ENCODE peak calls at places on chromosomes 7 and 10, in four cellular contexts. One of them, this sample, is unnamed.

GRCh38 chr10:86992929-86993328 is 24.6 kb downstream of the ADIRF start:
- DNase-seq in stimulated activated CD4-positive, alpha-beta T cell treated with anti-CD3 and anti-CD28 coated beads, Interleukin-4, amount 100 ng/mL, for 24 hours: no peak
- DNase-seq in substantia nigra: no peak
- DNase-seq in sciatic nerve: no peak
- DNase-seq in this sample: no peak

GRCh38 chr10:91251430-91252056 is 31.1 kb downstream of the PCGF5 start:
- DNase-seq in sciatic nerve: peak
- DNase-seq in substantia nigra: peak
- DNase-seq in stimulated activated CD4-positive, alpha-beta T cell treated with anti-CD3 and anti-CD28 coated beads, Interleukin-4, amount 100 ng/mL, for 24 hours: peak
- DNase-seq in this sample: peak

GRCh38 chr7:36597099-36597773 is 127.1 kb downstream of the AOAH start:
- DNase-seq in sciatic nerve: no peak
- DNase-seq in substantia nigra: no peak
- DNase-seq in stimulated activated CD4-positive, alpha-beta T cell treated with anti-CD3 and anti-CD28 coated beads, Interleukin-4, amount 100 ng/mL, for 24 hours: no peak
- DNase-seq in this sample: no peak

GRCh38 chr10:110058215-110058614 is 50.4 kb downstream of the ADD3 start:
- DNase-seq in substantia nigra: no peak
- DNase-seq in sciatic nerve: no peak
- DNase-seq in stimulated activated CD4-positive, alpha-beta T cell treated with anti-CD3 and anti-CD28 coated beads, Interleukin-4, amount 100 ng/mL, for 24 hours: no peak
- DNase-seq in this sample: no peak

GRCh38 chr7:665251-665650 is 61.2 kb upstream of the DNAAF5 start:
- DNase-seq in sciatic nerve: peak
- DNase-seq in stimulated activated CD4-positive, alpha-beta T cell treated with anti-CD3 and anti-CD28 coated beads, Interleukin-4, amount 100 ng/mL, for 24 hours: no peak
- DNase-seq in substantia nigra: no peak
- DNase-seq in this sample: no peak

GRCh38 chr10:44398747-44399477 is 14.0 kb upstream of the CXCL12 start:
- DNase-seq in stimulated activated CD4-positive, alpha-beta T cell treated with anti-CD3 and anti-CD28 coated beads, Interleukin-4, amount 100 ng/mL, for 24 hours: no peak
- DNase-seq in sciatic nerve: peak
- DNase-seq in substantia nigra: no peak
- DNase-seq in this sample: no peak

GRCh38 chr10:36366843-36367242 is 724.7 kb upstream of the FZD8 start:
- DNase-seq in stimulated activated CD4-positive, alpha-beta T cell treated with anti-CD3 and anti-CD28 coated beads, Interleukin-4, amount 100 ng/mL, for 24 hours: no peak
- DNase-seq in sciatic nerve: no peak
- DNase-seq in substantia nigra: no peak
- DNase-seq in this sample: no peak

GRCh38 chr10:110300486-110300986 is 4.2 kb downstream of the SMNDC1 start:
- DNase-seq in substantia nigra: no peak
- DNase-seq in stimulated activated CD4-positive, alpha-beta T cell treated with anti-CD3 and anti-CD28 coated beads, Interleukin-4, amount 100 ng/mL, for 24 hours: no peak
- DNase-seq in sciatic nerve: no peak
- DNase-seq in this sample: no peak

GRCh38 chr7:45149606-45150005 is 8.0 kb upstream of the RAMP3 start:
- DNase-seq in substantia nigra: no peak
- DNase-seq in sciatic nerve: no peak
- DNase-seq in stimulated activated CD4-positive, alpha-beta T cell treated with anti-CD3 and anti-CD28 coated beads, Interleukin-4, amount 100 ng/mL, for 24 hours: no peak
- DNase-seq in this sample: no peak

GRCh38 chr7:28986723-28987122 is 28.6 kb upstream of the TRIL start:
- DNase-seq in substantia nigra: no peak
- DNase-seq in stimulated activated CD4-positive, alpha-beta T cell treated with anti-CD3 and anti-CD28 coated beads, Interleukin-4, amount 100 ng/mL, for 24 hours: no peak
- DNase-seq in sciatic nerve: no peak
- DNase-seq in this sample: peak

GRCh38 chr10:28315140-28315539 is 12.3 kb upstream of the MPP7 start:
- DNase-seq in stimulated activated CD4-positive, alpha-beta T cell treated with anti-CD3 and anti-CD28 coated beads, Interleukin-4, amount 100 ng/mL, for 24 hours: no peak
- DNase-seq in substantia nigra: no peak
- DNase-seq in sciatic nerve: no peak
- DNase-seq in this sample: no peak

GRCh38 chr10:16520900-16521299 is 779 bp downstream of the C1QL3 start:
- DNase-seq in sciatic nerve: no peak
- DNase-seq in stimulated activated CD4-positive, alpha-beta T cell treated with anti-CD3 and anti-CD28 coated beads, Interleukin-4, amount 100 ng/mL, for 24 hours: peak
- DNase-seq in substantia nigra: no peak
- DNase-seq in this sample: no peak

GRCh38 chr7:36289833-36290661 is 99.6 kb upstream of the ANLN start:
- DNase-seq in sciatic nerve: no peak
- DNase-seq in stimulated activated CD4-positive, alpha-beta T cell treated with anti-CD3 and anti-CD28 coated beads, Interleukin-4, amount 100 ng/mL, for 24 hours: no peak
- DNase-seq in substantia nigra: no peak
- DNase-seq in this sample: no peak

GRCh38 chr10:112027881-112028280 is 155.7 kb downstream of the GPAM start:
- DNase-seq in sciatic nerve: no peak
- DNase-seq in substantia nigra: no peak
- DNase-seq in stimulated activated CD4-positive, alpha-beta T cell treated with anti-CD3 and anti-CD28 coated beads, Interleukin-4, amount 100 ng/mL, for 24 hours: no peak
- DNase-seq in this sample: no peak

GRCh38 chr10:90935581-90936292 is 14.8 kb upstream of the ANKRD1 start:
- DNase-seq in sciatic nerve: no peak
- DNase-seq in substantia nigra: no peak
- DNase-seq in stimulated activated CD4-positive, alpha-beta T cell treated with anti-CD3 and anti-CD28 coated beads, Interleukin-4, amount 100 ng/mL, for 24 hours: no peak
- DNase-seq in this sample: no peak

GRCh38 chr7:155340721-155341120 is 43.0 kb downstream of the INSIG1 start:
- DNase-seq in substantia nigra: no peak
- DNase-seq in stimulated activated CD4-positive, alpha-beta T cell treated with anti-CD3 and anti-CD28 coated beads, Interleukin-4, amount 100 ng/mL, for 24 hours: no peak
- DNase-seq in sciatic nerve: no peak
- DNase-seq in this sample: no peak

GRCh38 chr7:30899630-30900029 is 12.0 kb upstream of the AQP1 start:
- DNase-seq in stimulated activated CD4-positive, alpha-beta T cell treated with anti-CD3 and anti-CD28 coated beads, Interleukin-4, amount 100 ng/mL, for 24 hours: no peak
- DNase-seq in substantia nigra: no peak
- DNase-seq in sciatic nerve: no peak
- DNase-seq in this sample: no peak

GRCh38 chr10:89086801-89087513 is 96.4 kb downstream of the FAS start:
- DNase-seq in substantia nigra: peak
- DNase-seq in stimulated activated CD4-positive, alpha-beta T cell treated with anti-CD3 and anti-CD28 coated beads, Interleukin-4, amount 100 ng/mL, for 24 hours: peak
- DNase-seq in sciatic nerve: peak
- DNase-seq in this sample: peak

GRCh38 chr7:117808910-117809705 is 64.1 kb downstream of the CTTNBP2 start:
- DNase-seq in substantia nigra: no peak
- DNase-seq in stimulated activated CD4-positive, alpha-beta T cell treated with anti-CD3 and anti-CD28 coated beads, Interleukin-4, amount 100 ng/mL, for 24 hours: no peak
- DNase-seq in sciatic nerve: no peak
- DNase-seq in this sample: no peak

GRCh38 chr7:151406051-151406875 is 3.6 kb downstream of the WDR86 start:
- DNase-seq in substantia nigra: no peak
- DNase-seq in sciatic nerve: no peak
- DNase-seq in stimulated activated CD4-positive, alpha-beta T cell treated with anti-CD3 and anti-CD28 coated beads, Interleukin-4, amount 100 ng/mL, for 24 hours: no peak
- DNase-seq in this sample: no peak

GRCh38 chr7:152897401-152897800 is 137.8 kb downstream of the ACTR3B start:
- DNase-seq in substantia nigra: no peak
- DNase-seq in stimulated activated CD4-positive, alpha-beta T cell treated with anti-CD3 and anti-CD28 coated beads, Interleukin-4, amount 100 ng/mL, for 24 hours: no peak
- DNase-seq in sciatic nerve: peak
- DNase-seq in this sample: no peak

GRCh38 chr10:13636776-13637175 is 50.0 kb downstream of the PRPF18 start:
- DNase-seq in sciatic nerve: no peak
- DNase-seq in substantia nigra: no peak
- DNase-seq in stimulated activated CD4-positive, alpha-beta T cell treated with anti-CD3 and anti-CD28 coated beads, Interleukin-4, amount 100 ng/mL, for 24 hours: no peak
- DNase-seq in this sample: no peak

GRCh38 chr10:12748186-12748585 is 253.3 kb downstream of the CCDC3 start:
- DNase-seq in sciatic nerve: no peak
- DNase-seq in substantia nigra: no peak
- DNase-seq in stimulated activated CD4-positive, alpha-beta T cell treated with anti-CD3 and anti-CD28 coated beads, Interleukin-4, amount 100 ng/mL, for 24 hours: no peak
- DNase-seq in this sample: no peak

GRCh38 chr10:34760606-34761005 is 54.5 kb downstream of the PARD3 start:
- DNase-seq in substantia nigra: no peak
- DNase-seq in sciatic nerve: no peak
- DNase-seq in stimulated activated CD4-positive, alpha-beta T cell treated with anti-CD3 and anti-CD28 coated beads, Interleukin-4, amount 100 ng/mL, for 24 hours: no peak
- DNase-seq in this sample: no peak

GRCh38 chr7:142811154-142811737 is 40.5 kb downstream of the PRSS2 start:
- DNase-seq in stimulated activated CD4-positive, alpha-beta T cell treated with anti-CD3 and anti-CD28 coated beads, Interleukin-4, amount 100 ng/mL, for 24 hours: peak
- DNase-seq in sciatic nerve: no peak
- DNase-seq in substantia nigra: no peak
- DNase-seq in this sample: no peak

GRCh38 chr10:126065751-126066150 is 169.4 kb downstream of the FANK1 start:
- DNase-seq in stimulated activated CD4-positive, alpha-beta T cell treated with anti-CD3 and anti-CD28 coated beads, Interleukin-4, amount 100 ng/mL, for 24 hours: no peak
- DNase-seq in substantia nigra: no peak
- DNase-seq in sciatic nerve: no peak
- DNase-seq in this sample: no peak

GRCh38 chr10:114278884-114279191 is 39.8 kb downstream of the VWA2 start:
- DNase-seq in stimulated activated CD4-positive, alpha-beta T cell treated with anti-CD3 and anti-CD28 coated beads, Interleukin-4, amount 100 ng/mL, for 24 hours: no peak
- DNase-seq in substantia nigra: no peak
- DNase-seq in sciatic nerve: no peak
- DNase-seq in this sample: no peak

GRCh38 chr10:106502651-106503050 is 661.9 kb downstream of the SORCS1 start:
- DNase-seq in substantia nigra: no peak
- DNase-seq in sciatic nerve: no peak
- DNase-seq in stimulated activated CD4-positive, alpha-beta T cell treated with anti-CD3 and anti-CD28 coated beads, Interleukin-4, amount 100 ng/mL, for 24 hours: no peak
- DNase-seq in this sample: no peak